ENCODE peak calls at places on chromosomes 1 and 21, in eight cellular contexts. U is CD8-positive, alpha-beta memory T cell; V is activated T-cell treated with anti-CD3 and anti-CD28 coated beads, Interleukin-2, amount 50 U/mL, for 1 hour; R is OCI-LY7; M is endothelial cell; W is astrocyte of the spinal cord; L is naive thymus-derived CD4-positive, alpha-beta T cell; T is GM12892. D is an unnamed sample.

GRCh38 chr1:161910516-161911077 is 113.1 kb downstream of the OLFML2B start:
- DNase-seq in U (no peak), V (no peak), R (no peak), M (no peak), W (peak), L (no peak), T (no peak), D (no peak)

GRCh38 chr21:17472167-17472566 is 40.7 kb upstream of the CXADR start:
- DNase-seq in U (no peak), V (no peak), R (no peak), M (no peak), W (no peak), L (no peak), T (no peak), D (no peak)

GRCh38 chr1:35622510-35623171 is 18.7 kb downstream of the PSMB2 start:
- DNase-seq in U (no peak), V (no peak), R (no peak), M (no peak), W (no peak), L (no peak), T (no peak), D (no peak)

GRCh38 chr1:101043776-101044175 is 18.2 kb upstream of the DPH5 start:
- DNase-seq in U (no peak), V (no peak), R (no peak), M (no peak), W (peak), L (no peak), T (no peak), D (no peak)

GRCh38 chr1:73770109-73770905 is 427.7 kb downstream of the LRRIQ3 start:
- DNase-seq in U (no peak), V (no peak), R (no peak), M (no peak), W (no peak), L (no peak), T (no peak), D (no peak)

GRCh38 chr1:156489166-156489934 is 11.2 kb downstream of the MEF2D start:
- DNase-seq in U (peak), V (peak), R (peak), M (no peak), W (no peak), L (peak), T (no peak), D (no peak)

GRCh38 chr1:46492871-46493270 is 3.2 kb downstream of the DMBX1 start:
- DNase-seq in U (no peak), V (no peak), R (no peak), M (no peak), W (no peak), L (no peak), T (no peak), D (no peak)

GRCh38 chr1:3369437-3370076 is 84.9 kb upstream of the ARHGEF16 start:
- DNase-seq in U (no peak), V (no peak), R (no peak), M (no peak), W (peak), L (no peak), T (no peak), D (peak)

GRCh38 chr1:162357681-162358266 is 18.9 kb downstream of the SPATA46 start:
- DNase-seq in U (no peak), V (no peak), R (peak), M (peak), W (peak), L (no peak), T (no peak), D (peak)

GRCh38 chr1:205531191-205532025 is 26.9 kb downstream of the CDK18 start:
- DNase-seq in U (no peak), V (no peak), R (no peak), M (no peak), W (no peak), L (no peak), T (no peak), D (no peak)

GRCh38 chr1:229075217-229075616 is 195.7 kb upstream of the RAB4A start:
- DNase-seq in U (no peak), V (no peak), R (no peak), M (no peak), W (no peak), L (no peak), T (no peak), D (no peak)

GRCh38 chr21:15051652-15052554 is 12.9 kb downstream of the NRIP1 start:
- DNase-seq in U (no peak), V (no peak), R (no peak), M (no peak), W (no peak), L (no peak), T (no peak), D (peak)

GRCh38 chr1:228180271-228180987 is 14.8 kb downstream of the IBA57 start:
- DNase-seq in U (no peak), V (no peak), R (peak), M (no peak), W (no peak), L (no peak), T (no peak), D (peak)

GRCh38 chr1:21368514-21369289 is 71.2 kb upstream of the NBPF3 start:
- DNase-seq in U (peak), V (peak), R (peak), M (peak), W (peak), L (peak), T (no peak), D (peak)